ENCODE peak calls at places on chromosomes 7 and 10, in four cellular contexts. I is lung, E is right atrium auricular region, B is RWPE2. O is an unnamed sample.

GRCh38 chr7:108454674-108455523 is 1.3 kb downstream of the NRCAM start:
- DNase-seq in I (no peak), E (no peak), B (no peak), O (peak; percentile 70)

GRCh38 chr7:1914743-1915142 is 244.7 kb downstream of the ELFN1 start:
- DNase-seq in I (no peak), E (no peak), B (no peak), O (no peak)

GRCh38 chr7:141071260-141071854 is 2.5 kb upstream of the TMEM178B start:
- DNase-seq in I (no peak), E (no peak), B (no peak), O (peak; percentile 84)

GRCh38 chr7:23419845-23420244 is 50.4 kb downstream of the IGF2BP3 start:
- DNase-seq in I (no peak), E (no peak), B (no peak), O (no peak)

GRCh38 chr7:33807779-33808482 is 97.4 kb upstream of the BMPER start:
- DNase-seq in I (no peak), E (no peak), B (peak; percentile 74), O (peak; percentile 32)

GRCh38 chr10:93030409-93030808 is 30.2 kb upstream of the CYP26C1 start:
- DNase-seq in I (no peak), E (no peak), B (no peak), O (no peak)

GRCh38 chr10:95482501-95483248 is 78.5 kb downstream of the SORBS1 start:
- DNase-seq in I (no peak), E (no peak), B (no peak), O (no peak)

GRCh38 chr7:919924-920341 is 34.5 kb downstream of the ADAP1 start:
- DNase-seq in I (no peak), E (no peak), B (peak; percentile 54), O (peak; percentile 15)

GRCh38 chr10:37488792-37489657 is 363.6 kb downstream of the ANKRD30A start:
- DNase-seq in I (peak; percentile 15), E (no peak), B (peak; percentile 74), O (no peak)

GRCh38 chr10:60549686-60550085 is 160.0 kb upstream of the ANK3 start:
- DNase-seq in I (no peak), E (no peak), B (no peak), O (no peak)

GRCh38 chr10:118463740-118464139 is 121.6 kb upstream of the FAM204A start:
- DNase-seq in I (no peak), E (no peak), B (no peak), O (no peak)

GRCh38 chr10:103197177-103197576 is 4.1 kb upstream of the NT5C2 start:
- DNase-seq in I (peak; percentile 52), E (peak; percentile 72), B (no peak), O (no peak)

GRCh38 chr10:86758231-86759072 is 2.0 kb downstream of the BMPR1A start:
- DNase-seq in I (no peak), E (no peak), B (no peak), O (no peak)

GRCh38 chr7:130180571-130180971 is 24.6 kb downstream of the TMEM209 start:
- DNase-seq in I (no peak), E (no peak), B (no peak), O (no peak)

GRCh38 chr10:91352760-91353159 is 57.4 kb upstream of the HECTD2 start:
- DNase-seq in I (no peak), E (no peak), B (no peak), O (no peak)

GRCh38 chr10:11946652-11947051 is 96.0 kb downstream of the UPF2 start:
- DNase-seq in I (no peak), E (no peak), B (no peak), O (no peak)

GRCh38 chr10:128046156-128046933 is 79.9 kb downstream of the MKI67 start:
- DNase-seq in I (no peak), E (no peak), B (peak; percentile 29), O (no peak)

GRCh38 chr10:33798754-33799153 is 464.3 kb upstream of the NRP1 start:
- DNase-seq in I (no peak), E (peak; percentile 13), B (no peak), O (no peak)

GRCh38 chr7:77331938-77332695 is 84.0 kb downstream of the GSAP start:
- DNase-seq in I (peak; percentile 55), E (peak; percentile 75), B (no peak), O (peak; percentile 62)

GRCh38 chr10:42754155-42755027 is 28.2 kb upstream of the BMS1 start:
- DNase-seq in I (no peak), E (no peak), B (no peak), O (peak; percentile 58)

GRCh38 chr10:42755591-42756093 is 27.0 kb upstream of the BMS1 start:
- DNase-seq in I (no peak), E (no peak), B (no peak), O (no peak)

GRCh38 chr10:42755028-42755451 is 27.6 kb upstream of the BMS1 start:
- DNase-seq in I (no peak), E (no peak), B (no peak), O (peak; percentile 43)

GRCh38 chr10:42753507-42754154 is 29.0 kb upstream of the BMS1 start:
- DNase-seq in I (no peak), E (no peak), B (no peak), O (peak; percentile 22)

GRCh38 chr10:42753126-42753506 is 29.5 kb upstream of the BMS1 start:
- DNase-seq in I (peak; percentile 80), E (peak; percentile 80), B (no peak), O (peak; percentile 93)
- TF ChIP-seq CTCF in I (peak; percentile 64), E (peak; percentile 73), B (peak; percentile 84), O (peak; percentile 81)

GRCh38 chr7:17941171-17941490 is 837 bp upstream of the SNX13 start:
- DNase-seq in I (no peak), E (no peak), B (no peak), O (no peak)

GRCh38 chr7:17942231-17942630 is 1.9 kb upstream of the SNX13 start:
- DNase-seq in I (no peak), E (no peak), B (no peak), O (no peak)

GRCh38 chr7:17939111-17939669 is 1.1 kb downstream of the SNX13 start:
- DNase-seq in I (no peak), E (no peak), B (no peak), O (no peak)

GRCh38 chr7:17939670-17940301 is 508 bp downstream of the SNX13 start:
- DNase-seq in I (peak; percentile 42), E (no peak), B (peak; percentile 65), O (peak; percentile 42)

GRCh38 chr7:17940302-17941170 is at the start of gene SNX13:
- DNase-seq in I (peak; percentile 93), E (peak; percentile 92), B (peak; percentile 91), O (peak; percentile 96)
- TF ChIP-seq CTCF in I (peak; percentile 15), E (no peak), B (peak; percentile 38), O (no peak)

GRCh38 chr10:14855453-14855852 is 17.3 kb downstream of the HSPA14 start:
- DNase-seq in I (no peak), E (no peak), B (no peak), O (no peak)

DNA sequence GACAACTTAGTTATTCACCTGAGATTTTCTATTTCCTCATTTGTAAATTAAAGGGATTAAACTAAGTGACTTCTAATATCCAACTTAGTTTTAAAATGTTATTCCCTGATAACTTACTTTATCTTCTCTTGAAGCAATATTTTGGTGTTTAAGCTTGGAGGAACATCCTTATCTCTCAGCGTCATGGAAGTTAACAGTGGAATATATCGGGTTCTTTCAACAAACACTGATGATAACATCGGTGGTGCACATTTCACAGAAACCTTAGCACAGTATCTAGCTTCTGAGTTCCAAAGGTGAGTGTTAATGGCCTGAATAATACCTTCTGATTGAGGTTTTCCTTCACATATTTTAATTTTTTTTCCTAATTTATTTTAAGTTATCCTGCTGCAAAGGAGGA is 14.1 kb downstream of the HSPA14 start:
- DNase-seq in I (no peak), E (no peak), B (no peak), O (no peak)
- TF ChIP-seq CTCF in I (no peak), E (no peak), B (no peak), O (no peak)

DNA sequence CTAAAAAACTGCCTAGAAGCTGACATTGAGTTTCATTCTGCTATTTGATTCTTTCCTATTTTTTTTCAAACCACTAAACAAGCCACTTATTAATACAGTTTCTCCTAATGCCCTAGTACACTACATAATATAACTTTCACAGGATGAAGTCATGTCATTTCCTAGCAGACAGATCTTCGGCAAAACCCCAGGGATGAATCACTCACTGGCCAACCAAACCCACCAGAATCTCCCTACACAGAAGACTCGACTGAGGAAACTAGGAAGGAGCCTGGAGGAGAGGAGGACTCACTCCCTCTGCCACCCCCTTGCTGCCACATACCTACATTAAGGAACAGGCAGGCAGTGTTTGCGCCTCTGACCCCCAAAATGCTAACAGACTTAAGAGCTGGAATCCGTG is 33.4 kb downstream of the XPNPEP1 start:
- DNase-seq in I (no peak), E (peak; percentile 58), B (no peak), O (no peak)
- TF ChIP-seq CTCF in I (no peak), E (no peak), B (no peak), O (no peak)

GRCh38 chr7:142478479-142479220 is 220.8 kb upstream of the PRSS58 start:
- DNase-seq in I (no peak), E (no peak), B (no peak), O (no peak)

GRCh38 chr7:142483659-142484317 is 225.9 kb upstream of the PRSS58 start:
- DNase-seq in I (no peak), E (no peak), B (no peak), O (no peak)

GRCh38 chr7:142485617-142486226 is 227.9 kb upstream of the PRSS58 start:
- DNase-seq in I (no peak), E (no peak), B (no peak), O (no peak)

GRCh38 chr7:142482899-142483658 is 225.2 kb upstream of the PRSS58 start:
- DNase-seq in I (no peak), E (no peak), B (no peak), O (peak; percentile 80)

DNA sequence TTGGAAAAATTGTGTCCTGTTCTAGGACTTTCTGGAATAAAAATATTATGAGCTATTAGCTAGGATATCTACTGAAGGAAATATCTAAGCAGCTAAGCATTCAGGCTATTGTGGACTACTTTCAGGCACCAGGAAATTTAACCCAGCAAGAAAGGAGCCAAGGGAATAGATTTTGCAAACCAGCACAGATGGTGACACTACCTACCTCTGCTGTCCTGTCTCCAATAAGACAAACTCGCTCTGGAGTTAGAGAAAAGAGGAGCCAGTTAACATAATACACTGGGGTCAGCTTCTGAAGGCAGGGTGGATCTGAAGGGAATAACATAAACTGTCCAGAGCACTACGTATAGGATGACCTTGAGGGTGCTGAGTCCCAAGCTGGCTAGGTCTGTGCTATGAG is 223.7 kb upstream of the PRSS58 start:
- DNase-seq in I (no peak), E (no peak), B (no peak), O (no peak)
- TF ChIP-seq CTCF in I (no peak), E (no peak), B (peak; percentile 12), O (no peak)

DNA sequence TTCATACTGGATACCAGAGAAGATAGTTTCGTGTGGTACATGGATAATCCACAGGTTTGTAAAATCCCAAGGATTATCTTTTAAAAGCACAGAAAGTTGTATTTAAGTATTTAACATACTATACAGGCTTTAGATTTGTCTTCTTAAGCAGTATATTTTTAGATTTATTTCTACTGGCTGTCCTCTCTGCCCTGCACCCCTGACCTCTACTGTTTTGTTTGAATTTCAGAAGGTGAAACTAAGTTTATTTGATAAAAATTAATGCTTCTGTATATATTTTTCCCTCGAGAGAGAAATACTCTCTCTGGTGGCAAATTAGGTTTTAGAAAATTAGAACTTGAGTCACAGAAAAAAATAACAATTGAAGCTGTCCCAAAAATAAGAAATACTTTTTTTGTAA is 18.8 kb downstream of the PLEKHA1 start:
- DNase-seq in I (no peak), E (no peak), B (no peak), O (no peak)
- TF ChIP-seq CTCF in I (no peak), E (no peak), B (no peak), O (no peak)